ENCODE peak calls at places on chromosomes 16 and 17, in nine cellular contexts. N is lower leg skin, H is spleen, V is neural progenitor cell, P is HepG2, G is tibial artery, T is bronchial epithelial cell, I is fibroblast of lung, J is transverse colon. Z is an unnamed sample.

GRCh38 chr17:80997471-80998387 is 6.1 kb downstream of the CHMP6 start:
- DNase-seq in N (no peak), H (peak; percentile 68), V (no peak), P (no peak), G (no peak), T (no peak), I (peak; percentile 71), J (no peak), Z (no peak)

GRCh38 chr16:77943770-77944169 is 78.6 kb upstream of the CLEC3A start:
- DNase-seq in N (no peak), H (no peak), V (no peak), P (no peak), G (no peak), T (no peak), I (no peak), J (no peak), Z (no peak)

GRCh38 chr17:38532451-38532850 is 73.3 kb downstream of the SRCIN1 start:
- DNase-seq in N (no peak), H (no peak), V (no peak), P (no peak), G (no peak), T (no peak), I (no peak), J (no peak), Z (no peak)

GRCh38 chr17:27362503-27362902 is 68.6 kb downstream of the WSB1 start:
- DNase-seq in N (no peak), H (no peak), V (no peak), P (no peak), G (no peak), T (no peak), I (no peak), J (no peak), Z (no peak)

GRCh38 chr17:2181206-2181983 is 122.2 kb downstream of the SMG6 start:
- DNase-seq in N (no peak), H (no peak), V (peak; percentile 38), P (no peak), G (peak; percentile 72), T (peak; percentile 55), I (peak; percentile 98), J (peak; percentile 52), Z (peak; percentile 37)

GRCh38 chr16:10153993-10154788 is 28.0 kb downstream of the GRIN2A start:
- DNase-seq in N (no peak), H (no peak), V (no peak), P (no peak), G (no peak), T (no peak), I (peak; percentile 34), J (no peak), Z (no peak)

GRCh38 chr16:85274501-85274900 is 162.2 kb upstream of the CIBAR2 start:
- DNase-seq in N (no peak), H (no peak), V (no peak), P (no peak), G (no peak), T (no peak), I (no peak), J (no peak), Z (no peak)

GRCh38 chr17:75826561-75827290 is 17.5 kb downstream of the UNC13D start:
- DNase-seq in N (no peak), H (peak; percentile 76), V (no peak), P (peak; percentile 48), G (no peak), T (no peak), I (no peak), J (no peak), Z (no peak)

GRCh38 chr17:83161298-83162034 is 82.1 kb downstream of the METRNL start:
- DNase-seq in N (peak; percentile 44), H (no peak), V (no peak), P (peak; percentile 79), G (no peak), T (no peak), I (peak; percentile 57), J (no peak), Z (no peak)

GRCh38 chr17:5870231-5870953 is 199.8 kb upstream of the WSCD1 start:
- DNase-seq in N (no peak), H (no peak), V (no peak), P (no peak), G (no peak), T (peak; percentile 29), I (no peak), J (no peak), Z (no peak)

GRCh38 chr17:31068291-31068690 is 26.5 kb upstream of the NF1 start:
- DNase-seq in N (no peak), H (no peak), V (peak; percentile 42), P (peak; percentile 37), G (peak; percentile 37), T (peak; percentile 38), I (no peak), J (peak; percentile 65), Z (no peak)

DNA sequence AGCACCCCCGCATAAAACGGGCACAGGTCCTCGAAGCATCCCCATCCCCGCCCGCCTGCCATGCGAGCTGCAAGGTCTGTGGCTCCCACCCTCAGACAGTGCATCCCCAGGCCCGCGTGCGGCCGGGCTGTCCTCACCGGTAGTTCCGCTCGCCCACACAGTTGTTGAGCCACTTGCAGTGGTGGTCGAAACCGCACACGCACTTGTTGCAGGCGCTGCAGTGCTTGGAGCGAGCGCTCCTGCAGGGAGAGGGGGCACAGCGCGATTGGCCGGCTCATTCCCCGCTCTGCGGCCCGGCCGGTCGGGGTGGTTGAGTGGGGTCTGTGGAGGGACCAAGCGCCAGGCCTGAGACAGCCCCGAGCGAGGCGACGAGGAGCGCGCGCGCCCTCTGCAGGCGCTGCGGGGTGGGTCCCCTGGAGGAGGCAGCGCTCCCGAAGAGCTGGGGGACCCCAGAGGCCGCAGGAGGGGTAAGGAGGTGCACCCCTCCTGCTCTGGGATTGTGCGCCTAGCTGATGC is 6.0 kb upstream of the TPPP3 start:
- DNase-seq in N (no peak), H (peak; percentile 86), V (peak; percentile 90), P (no peak), G (no peak), T (no peak), I (peak; percentile 32), J (no peak), Z (no peak)
- H3K4me3 ChIP-seq in N (no peak overlapping the region), H (no peak overlapping the region), V (no peak overlapping the region), P (no peak overlapping the region), G (no peak overlapping the region), T (no peak overlapping the region), I (no peak overlapping the region), J (no peak overlapping the region), Z (no peak overlapping the region)

GRCh38 chr17:44353656-44354331 is 8.7 kb downstream of the GRN start:
- DNase-seq in N (no peak), H (peak; percentile 83), V (peak; percentile 81), P (no peak), G (no peak), T (no peak), I (no peak), J (peak; percentile 41), Z (no peak)

GRCh38 chr17:44355310-44355640 is 8.4 kb downstream of the FAM171A2 start:
- DNase-seq in N (no peak), H (no peak), V (no peak), P (no peak), G (no peak), T (no peak), I (no peak), J (no peak), Z (no peak)

GRCh38 chr17:44355642-44356099 is 8.0 kb downstream of the FAM171A2 start:
- DNase-seq in N (no peak), H (no peak), V (no peak), P (no peak), G (no peak), T (no peak), I (no peak), J (no peak), Z (no peak)

GRCh38 chr17:44356241-44356640 is 7.4 kb downstream of the FAM171A2 start:
- DNase-seq in N (no peak), H (no peak), V (no peak), P (no peak), G (no peak), T (no peak), I (no peak), J (no peak), Z (no peak)

GRCh38 chr17:44354582-44355309 is 8.9 kb downstream of the FAM171A2 start:
- DNase-seq in N (no peak), H (peak; percentile 90), V (peak; percentile 91), P (no peak), G (no peak), T (no peak), I (no peak), J (peak; percentile 69), Z (no peak)
- TF ChIP-seq CTCF in N (no peak), H (peak; percentile 11), V (peak; percentile 63), P (peak; percentile 87), G (peak; percentile 18), T (peak; percentile 35), I (no peak), J (peak; percentile 18), Z (peak; percentile 19)

GRCh38 chr16:70680495-70681381 is 5.1 kb downstream of the MTSS2 start:
- DNase-seq in N (no peak), H (no peak), V (no peak), P (no peak), G (no peak), T (no peak), I (no peak), J (no peak), Z (no peak)
- H3K4me3 ChIP-seq in N (no peak overlapping the region), H (peak overlapping the region; percentile 0), V (no peak overlapping the region), P (peak overlapping the region; percentile 91), G (peak overlapping the region; percentile 2), T (no peak overlapping the region), I (no peak overlapping the region), J (no peak overlapping the region), Z (no peak overlapping the region)

GRCh38 chr17:36937961-36938565 is 788 bp downstream of the LHX1 start:
- DNase-seq in N (no peak), H (no peak), V (peak; percentile 76), P (no peak), G (no peak), T (peak; percentile 20), I (peak; percentile 41), J (no peak), Z (no peak)

GRCh38 chr17:36937001-36937960 is at the start of gene LHX1:
- DNase-seq in N (no peak), H (no peak), V (peak; percentile 62), P (no peak), G (no peak), T (no peak), I (no peak), J (no peak), Z (no peak)

GRCh38 chr17:36939944-36940312 is 2.7 kb downstream of the LHX1 start:
- DNase-seq in N (no peak), H (no peak), V (peak; percentile 44), P (no peak), G (no peak), T (no peak), I (no peak), J (no peak), Z (no peak)

GRCh38 chr17:36939059-36939943 is 2.0 kb downstream of the LHX1 start:
- DNase-seq in N (no peak), H (no peak), V (peak; percentile 45), P (no peak), G (no peak), T (no peak), I (no peak), J (no peak), Z (no peak)

DNA sequence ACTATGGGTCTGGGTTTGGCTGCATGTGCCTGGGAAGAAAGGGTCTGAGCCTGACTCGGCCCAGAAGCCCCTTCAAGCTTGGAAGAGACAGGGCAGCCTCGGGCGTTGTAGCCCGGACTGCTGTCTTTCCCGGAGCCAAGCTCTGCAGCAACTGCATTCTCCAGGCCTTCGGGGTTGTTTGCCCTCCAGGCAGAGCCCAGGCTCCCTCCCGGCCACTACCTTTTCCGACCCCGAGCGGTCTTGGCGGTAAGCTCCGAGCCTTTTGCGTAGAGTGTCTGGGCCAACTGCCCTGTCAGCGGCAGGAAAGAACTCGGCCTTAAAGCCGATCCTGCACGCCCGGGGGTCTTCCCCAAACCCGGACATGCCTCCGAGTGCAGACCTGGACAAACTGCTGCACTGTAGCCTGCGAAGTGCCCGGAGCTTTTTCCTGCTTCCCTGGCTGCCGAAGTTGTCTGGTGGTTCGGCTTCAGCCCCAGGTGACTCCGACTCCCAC is 1.3 kb downstream of the LHX1 start:
- DNase-seq in N (no peak), H (no peak), V (peak; percentile 70), P (no peak), G (no peak), T (no peak), I (no peak), J (no peak), Z (no peak)
- TF ChIP-seq CTCF in N (no peak), H (no peak), V (no peak), P (no peak), G (no peak), T (no peak), I (no peak), J (no peak), Z (no peak)

Z was measured in astrocyte of the cerebellum.